ENCODE peak calls at places on chromosomes 1 and 21, in nine cellular contexts. S is body of pancreas, H is IMR-90, J is lower leg skin, L is HT1080, Y is GF-D8, I is NAMALWA, C is ELF-1, U is progenitor cell of endocrine pancreas. K is an unnamed sample.

GRCh38 chr1:149917590-149918144 is at the start of gene SV2A:
- DNase-seq in C (peak), L (peak), U (peak), S (no peak), I (no peak), Y (no peak), J (no peak), H (peak), K (no peak)

GRCh38 chr1:176205322-176205914 is 1.7 kb downstream of the COP1 start:
- DNase-seq in I (peak), U (no peak), Y (peak), S (no peak), H (peak), J (no peak), C (no peak), L (peak), K (no peak)

GRCh38 chr1:223628233-223628632 is 37.3 kb downstream of the CAPN8 start:
- DNase-seq in H (peak), C (peak), U (peak), J (no peak), S (peak), L (peak), I (peak), Y (no peak), K (no peak)

GRCh38 chr1:210360852-210361477 is 32.3 kb downstream of the HHAT start:
- DNase-seq in C (no peak), U (no peak), S (no peak), L (peak), H (peak), Y (no peak), I (peak), J (no peak), K (no peak)

GRCh38 chr1:224430511-224431113 is 4.0 kb downstream of the WDR26 start:
- DNase-seq in C (no peak), J (peak), Y (peak), L (peak), I (peak), H (peak), U (no peak), S (no peak), K (no peak)

GRCh38 chr1:107704911-107705310 is 260.1 kb downstream of the VAV3 start:
- DNase-seq in Y (no peak), I (no peak), H (peak), J (no peak), U (no peak), L (peak), C (no peak), S (no peak), K (no peak)

GRCh38 chr1:10309240-10310011 is 89.4 kb upstream of the PGD start:
- DNase-seq in S (no peak), H (no peak), C (no peak), I (no peak), U (no peak), Y (no peak), J (no peak), L (no peak), K (no peak)

GRCh38 chr21:34082769-34083168 is 9.4 kb downstream of the MRPS6 start:
- DNase-seq in L (no peak), Y (no peak), J (no peak), I (no peak), H (no peak), U (no peak), S (no peak), C (no peak), K (no peak)

GRCh38 chr1:21323091-21323490 is 32.8 kb upstream of the ECE1 start:
- DNase-seq in J (no peak), I (no peak), S (no peak), Y (no peak), H (no peak), C (no peak), U (no peak), L (no peak), K (no peak)

GRCh38 chr1:223752721-223753515 is 40.6 kb downstream of the CAPN2 start:
- DNase-seq in H (no peak), J (no peak), C (peak), I (no peak), U (no peak), Y (no peak), L (no peak), S (no peak), K (no peak)

GRCh38 chr21:30718239-30718909 is at the start of gene KRTAP21-3:
- DNase-seq in J (no peak), H (no peak), I (no peak), L (peak), C (no peak), S (no peak), U (no peak), Y (no peak), K (peak)

GRCh38 chr1:92927870-92928269 is 33.4 kb downstream of the DIPK1A start:
- DNase-seq in J (no peak), L (no peak), H (no peak), Y (no peak), I (peak), C (no peak), S (no peak), U (no peak), K (no peak)

GRCh38 chr1:9835758-9836631 is 12.2 kb upstream of the CLSTN1 start:
- DNase-seq in Y (no peak), U (no peak), H (peak), S (no peak), L (peak), C (peak), J (peak), I (no peak), K (no peak)

GRCh38 chr1:180947901-180948311 is 35.2 kb downstream of the KIAA1614 start:
- DNase-seq in H (no peak), C (no peak), L (no peak), I (no peak), S (no peak), J (no peak), U (no peak), Y (no peak), K (no peak)

GRCh38 chr1:201295861-201296260 is 12.6 kb downstream of the PKP1 start:
- DNase-seq in U (no peak), Y (no peak), L (peak), J (peak), H (peak), C (no peak), S (no peak), I (no peak), K (no peak)

GRCh38 chr21:41895643-41896493 is 16.7 kb upstream of the PRDM15 start:
- DNase-seq in H (peak), J (no peak), Y (no peak), I (no peak), U (no peak), S (no peak), C (peak), L (no peak), K (no peak)

K was measured in keratinocyte.